ENCODE peak calls at places on chromosomes 4 and X, in nine cellular contexts. T, R, X, S, I, J, N, L and P are unnamed samples.

GRCh38 chrX:107742754-107743191 is 32.8 kb downstream of the TSC22D3 start:
- DNase-seq in T (no peak), R (no peak), X (no peak), S (no peak), I (peak), J (no peak), N (peak), L (no peak), P (no peak)

GRCh38 chr4:82748176-82748575 is 50.4 kb downstream of the SCD5 start:
- DNase-seq in T (no peak), R (no peak), X (no peak), S (no peak), I (no peak), J (no peak), N (no peak), L (no peak), P (no peak)

GRCh38 chr4:1082215-1083182 is 30.9 kb downstream of the RNF212 start:
- DNase-seq in T (peak), R (peak), X (no peak), S (peak), I (peak), J (peak), N (peak), L (no peak), P (no peak)

GRCh38 chr4:177907736-177908424 is 465.6 kb upstream of the AGA start:
- DNase-seq in T (no peak), R (no peak), X (peak), S (no peak), I (no peak), J (no peak), N (no peak), L (no peak), P (no peak)

GRCh38 chr4:89929425-89930272 is 35.0 kb downstream of the MMRN1 start:
- DNase-seq in T (no peak), R (no peak), X (peak), S (peak), I (no peak), J (no peak), N (no peak), L (no peak), P (no peak)

GRCh38 chr4:33013280-33013679 is 2293.1 kb downstream of the PCDH7 start:
- DNase-seq in T (no peak), R (no peak), X (no peak), S (no peak), I (no peak), J (no peak), N (no peak), L (no peak), P (no peak)

GRCh38 chrX:39764441-39764914 is 333.3 kb downstream of the BCOR start:
- DNase-seq in T (peak), R (no peak), X (peak), S (peak), I (no peak), J (peak), N (no peak), L (no peak), P (no peak)

GRCh38 chr4:1195109-1195671 is 22.8 kb upstream of the SPON2 start:
- DNase-seq in T (no peak), R (no peak), X (no peak), S (no peak), I (peak), J (no peak), N (no peak), L (no peak), P (no peak)

GRCh38 chr4:70564033-70564432 is 28.0 kb upstream of the AMBN start:
- DNase-seq in T (no peak), R (no peak), X (peak), S (no peak), I (no peak), J (no peak), N (no peak), L (no peak), P (no peak)

GRCh38 chr4:101345271-101345595 is 2.1 kb downstream of the PPP3CA start:
- DNase-seq in T (no peak), R (no peak), X (no peak), S (no peak), I (peak), J (peak), N (no peak), L (no peak), P (no peak)

GRCh38 chr4:158729716-158730559 is 6.7 kb upstream of the PPID start:
- DNase-seq in T (peak), R (peak), X (peak), S (peak), I (no peak), J (peak), N (no peak), L (peak), P (peak)

GRCh38 chrX:545488-545887 is 85.1 kb upstream of the SHOX start:
- DNase-seq in T (no peak), R (no peak), X (no peak), S (no peak), I (no peak), J (peak), N (no peak), L (no peak), P (no peak)

GRCh38 chr4:74444891-74445642 is at the start of gene AREG:
- DNase-seq in T (no peak), R (no peak), X (peak), S (peak), I (peak), J (peak), N (peak), L (peak), P (no peak)

GRCh38 chr4:158458271-158458895 is 63.3 kb upstream of the RXFP1 start:
- DNase-seq in T (no peak), R (no peak), X (no peak), S (no peak), I (no peak), J (no peak), N (no peak), L (no peak), P (no peak)

GRCh38 chrX:69137371-69137881 is 27.8 kb downstream of the PJA1 start:
- DNase-seq in T (no peak), R (peak), X (peak), S (peak), I (no peak), J (peak), N (peak), L (no peak), P (peak)

GRCh38 chrX:129496625-129497024 is 26.7 kb downstream of the SMARCA1 start:
- DNase-seq in T (no peak), R (no peak), X (no peak), S (peak), I (no peak), J (peak), N (no peak), L (no peak), P (no peak)